ENCODE peak calls at places on chromosomes 11 and 22, in five cellular contexts. One of them, this sample, is unnamed.

GRCh38 chr11:67584205-67584880 is 731 bp downstream of the GSTP1 start:
- DNase-seq in astrocyte of the spinal cord: peak; percentile 48
- DNase-seq in CD4-positive, CD25-positive, alpha-beta regulatory T cell: no peak
- DNase-seq in CD8-positive, alpha-beta memory T cell: no peak
- DNase-seq in CD8-positive, alpha-beta T cell: peak; percentile 30
- DNase-seq in this sample: no peak

GRCh38 chr11:10331548-10332289 is 26.8 kb downstream of the ADM start:
- DNase-seq in astrocyte of the spinal cord: peak; percentile 47
- DNase-seq in CD4-positive, CD25-positive, alpha-beta regulatory T cell: no peak
- DNase-seq in CD8-positive, alpha-beta memory T cell: no peak
- DNase-seq in CD8-positive, alpha-beta T cell: no peak
- DNase-seq in this sample: no peak

GRCh38 chr11:3135491-3136440 is 29.3 kb downstream of the OSBPL5 start:
- DNase-seq in astrocyte of the spinal cord: no peak
- DNase-seq in CD4-positive, CD25-positive, alpha-beta regulatory T cell: no peak
- DNase-seq in CD8-positive, alpha-beta memory T cell: no peak
- DNase-seq in CD8-positive, alpha-beta T cell: no peak
- DNase-seq in this sample: no peak

GRCh38 chr11:44977493-44977984 is 26.9 kb upstream of the TP53I11 start:
- DNase-seq in astrocyte of the spinal cord: no peak
- DNase-seq in CD4-positive, CD25-positive, alpha-beta regulatory T cell: no peak
- DNase-seq in CD8-positive, alpha-beta memory T cell: no peak
- DNase-seq in CD8-positive, alpha-beta T cell: no peak
- DNase-seq in this sample: no peak

GRCh38 chr11:43579919-43580276 is 100.6 kb upstream of the HSD17B12 start:
- DNase-seq in astrocyte of the spinal cord: no peak
- DNase-seq in CD4-positive, CD25-positive, alpha-beta regulatory T cell: no peak
- DNase-seq in CD8-positive, alpha-beta memory T cell: no peak
- DNase-seq in CD8-positive, alpha-beta T cell: no peak
- DNase-seq in this sample: no peak

GRCh38 chr11:10581481-10582019 is 13.1 kb upstream of the LYVE1 start:
- DNase-seq in astrocyte of the spinal cord: no peak
- DNase-seq in CD4-positive, CD25-positive, alpha-beta regulatory T cell: no peak
- DNase-seq in CD8-positive, alpha-beta memory T cell: no peak
- DNase-seq in CD8-positive, alpha-beta T cell: no peak
- DNase-seq in this sample: no peak

GRCh38 chr11:933936-934335 is 8.3 kb downstream of the AP2A2 start:
- DNase-seq in astrocyte of the spinal cord: no peak
- DNase-seq in CD4-positive, CD25-positive, alpha-beta regulatory T cell: no peak
- DNase-seq in CD8-positive, alpha-beta memory T cell: no peak
- DNase-seq in CD8-positive, alpha-beta T cell: no peak
- DNase-seq in this sample: no peak

GRCh38 chr22:44026630-44027511 is 2.8 kb downstream of the PARVB start:
- DNase-seq in astrocyte of the spinal cord: peak; percentile 44
- DNase-seq in CD4-positive, CD25-positive, alpha-beta regulatory T cell: peak; percentile 57
- DNase-seq in CD8-positive, alpha-beta memory T cell: peak; percentile 59
- DNase-seq in CD8-positive, alpha-beta T cell: peak; percentile 81
- DNase-seq in this sample: peak; percentile 84

GRCh38 chr11:95584180-95584579 is 205.4 kb downstream of the FAM76B start:
- DNase-seq in astrocyte of the spinal cord: peak; percentile 20
- DNase-seq in CD4-positive, CD25-positive, alpha-beta regulatory T cell: no peak
- DNase-seq in CD8-positive, alpha-beta memory T cell: no peak
- DNase-seq in CD8-positive, alpha-beta T cell: no peak
- DNase-seq in this sample: no peak

GRCh38 chr11:73257342-73258103 is 14.6 kb upstream of the P2RY6 start:
- DNase-seq in astrocyte of the spinal cord: peak; percentile 94
- DNase-seq in CD4-positive, CD25-positive, alpha-beta regulatory T cell: no peak
- DNase-seq in CD8-positive, alpha-beta memory T cell: no peak
- DNase-seq in CD8-positive, alpha-beta T cell: no peak
- DNase-seq in this sample: peak; percentile 79

GRCh38 chr11:128407962-128408361 is 179.4 kb downstream of the ETS1 start:
- DNase-seq in astrocyte of the spinal cord: peak; percentile 16
- DNase-seq in CD4-positive, CD25-positive, alpha-beta regulatory T cell: no peak
- DNase-seq in CD8-positive, alpha-beta memory T cell: no peak
- DNase-seq in CD8-positive, alpha-beta T cell: no peak
- DNase-seq in this sample: peak; percentile 44

GRCh38 chr11:94767701-94768601 is at the start of gene AMOTL1:
- DNase-seq in astrocyte of the spinal cord: peak; percentile 89
- DNase-seq in CD4-positive, CD25-positive, alpha-beta regulatory T cell: no peak
- DNase-seq in CD8-positive, alpha-beta memory T cell: no peak
- DNase-seq in CD8-positive, alpha-beta T cell: peak; percentile 33
- DNase-seq in this sample: peak; percentile 84

GRCh38 chr22:27385261-27385998 is 416.1 kb downstream of the MN1 start:
- DNase-seq in astrocyte of the spinal cord: no peak
- DNase-seq in CD4-positive, CD25-positive, alpha-beta regulatory T cell: no peak
- DNase-seq in CD8-positive, alpha-beta memory T cell: no peak
- DNase-seq in CD8-positive, alpha-beta T cell: no peak
- DNase-seq in this sample: no peak

GRCh38 chr11:117862019-117862725 is 14.3 kb downstream of the FXYD6 start:
- DNase-seq in astrocyte of the spinal cord: no peak
- DNase-seq in CD4-positive, CD25-positive, alpha-beta regulatory T cell: no peak
- DNase-seq in CD8-positive, alpha-beta memory T cell: no peak
- DNase-seq in CD8-positive, alpha-beta T cell: no peak
- DNase-seq in this sample: no peak

GRCh38 chr11:108718466-108718865 is 53.6 kb downstream of the DDX10 start:
- DNase-seq in astrocyte of the spinal cord: no peak
- DNase-seq in CD4-positive, CD25-positive, alpha-beta regulatory T cell: no peak
- DNase-seq in CD8-positive, alpha-beta memory T cell: no peak
- DNase-seq in CD8-positive, alpha-beta T cell: no peak
- DNase-seq in this sample: no peak

GRCh38 chr11:73218830-73219215 is 742 bp downstream of the P2RY2 start:
- DNase-seq in astrocyte of the spinal cord: no peak
- DNase-seq in CD4-positive, CD25-positive, alpha-beta regulatory T cell: no peak
- DNase-seq in CD8-positive, alpha-beta memory T cell: no peak
- DNase-seq in CD8-positive, alpha-beta T cell: no peak
- DNase-seq in this sample: no peak

GRCh38 chr11:3129181-3129590 is 35.9 kb downstream of the OSBPL5 start:
- DNase-seq in astrocyte of the spinal cord: no peak
- DNase-seq in CD4-positive, CD25-positive, alpha-beta regulatory T cell: no peak
- DNase-seq in CD8-positive, alpha-beta memory T cell: no peak
- DNase-seq in CD8-positive, alpha-beta T cell: no peak
- DNase-seq in this sample: no peak

GRCh38 chr11:6259638-6260019 is at the start of gene CCKBR:
- DNase-seq in astrocyte of the spinal cord: no peak
- DNase-seq in CD4-positive, CD25-positive, alpha-beta regulatory T cell: peak; percentile 18
- DNase-seq in CD8-positive, alpha-beta memory T cell: peak; percentile 12
- DNase-seq in CD8-positive, alpha-beta T cell: peak; percentile 32
- DNase-seq in this sample: no peak

GRCh38 chr11:64000026-64000739 is 13.9 kb downstream of the OTUB1 start:
- DNase-seq in astrocyte of the spinal cord: peak; percentile 65
- DNase-seq in CD4-positive, CD25-positive, alpha-beta regulatory T cell: peak; percentile 72
- DNase-seq in CD8-positive, alpha-beta memory T cell: peak; percentile 67
- DNase-seq in CD8-positive, alpha-beta T cell: peak; percentile 70
- DNase-seq in this sample: peak; percentile 33

GRCh38 chr22:42277988-42278776 is 7.7 kb upstream of the TCF20 start:
- DNase-seq in astrocyte of the spinal cord: no peak
- DNase-seq in CD4-positive, CD25-positive, alpha-beta regulatory T cell: no peak
- DNase-seq in CD8-positive, alpha-beta memory T cell: no peak
- DNase-seq in CD8-positive, alpha-beta T cell: no peak
- DNase-seq in this sample: no peak

GRCh38 chr22:50261615-50262459 is at the start of gene MAPK12:
- DNase-seq in astrocyte of the spinal cord: no peak
- DNase-seq in CD4-positive, CD25-positive, alpha-beta regulatory T cell: no peak
- DNase-seq in CD8-positive, alpha-beta memory T cell: no peak
- DNase-seq in CD8-positive, alpha-beta T cell: no peak
- DNase-seq in this sample: no peak

GRCh38 chr11:28963189-28963588 is 855.0 kb downstream of the METTL15 start:
- DNase-seq in astrocyte of the spinal cord: peak; percentile 22
- DNase-seq in CD4-positive, CD25-positive, alpha-beta regulatory T cell: no peak
- DNase-seq in CD8-positive, alpha-beta memory T cell: no peak
- DNase-seq in CD8-positive, alpha-beta T cell: no peak
- DNase-seq in this sample: no peak

GRCh38 chr11:19868281-19868821 is 155.7 kb downstream of the NAV2 start:
- DNase-seq in astrocyte of the spinal cord: peak; percentile 75
- DNase-seq in CD4-positive, CD25-positive, alpha-beta regulatory T cell: no peak
- DNase-seq in CD8-positive, alpha-beta memory T cell: no peak
- DNase-seq in CD8-positive, alpha-beta T cell: no peak
- DNase-seq in this sample: peak; percentile 65

GRCh38 chr22:46452195-46453005 is 85.0 kb downstream of the CELSR1 start:
- DNase-seq in astrocyte of the spinal cord: no peak
- DNase-seq in CD4-positive, CD25-positive, alpha-beta regulatory T cell: no peak
- DNase-seq in CD8-positive, alpha-beta memory T cell: no peak
- DNase-seq in CD8-positive, alpha-beta T cell: no peak
- DNase-seq in this sample: no peak

GRCh38 chr11:112524808-112525207 is 264.1 kb upstream of the PLET1 start:
- DNase-seq in astrocyte of the spinal cord: no peak
- DNase-seq in CD4-positive, CD25-positive, alpha-beta regulatory T cell: no peak
- DNase-seq in CD8-positive, alpha-beta memory T cell: no peak
- DNase-seq in CD8-positive, alpha-beta T cell: no peak
- DNase-seq in this sample: no peak

GRCh38 chr11:58926695-58927094 is 12.6 kb upstream of the GLYATL1 start:
- DNase-seq in astrocyte of the spinal cord: peak; percentile 60
- DNase-seq in CD4-positive, CD25-positive, alpha-beta regulatory T cell: no peak
- DNase-seq in CD8-positive, alpha-beta memory T cell: no peak
- DNase-seq in CD8-positive, alpha-beta T cell: no peak
- DNase-seq in this sample: no peak

GRCh38 chr11:78722786-78723185 is 148.1 kb upstream of the NARS2 start:
- DNase-seq in astrocyte of the spinal cord: peak; percentile 48
- DNase-seq in CD4-positive, CD25-positive, alpha-beta regulatory T cell: no peak
- DNase-seq in CD8-positive, alpha-beta memory T cell: no peak
- DNase-seq in CD8-positive, alpha-beta T cell: no peak
- DNase-seq in this sample: no peak

GRCh38 chr11:115458877-115459276 is 45.3 kb downstream of the CADM1 start:
- DNase-seq in astrocyte of the spinal cord: no peak
- DNase-seq in CD4-positive, CD25-positive, alpha-beta regulatory T cell: no peak
- DNase-seq in CD8-positive, alpha-beta memory T cell: no peak
- DNase-seq in CD8-positive, alpha-beta T cell: no peak
- DNase-seq in this sample: no peak

GRCh38 chr11:73808052-73808451 is 20.4 kb downstream of the MRPL48 start:
- DNase-seq in astrocyte of the spinal cord: no peak
- DNase-seq in CD4-positive, CD25-positive, alpha-beta regulatory T cell: no peak
- DNase-seq in CD8-positive, alpha-beta memory T cell: no peak
- DNase-seq in CD8-positive, alpha-beta T cell: no peak
- DNase-seq in this sample: no peak

GRCh38 chr11:61297741-61298140 is 2.6 kb upstream of the VWCE start:
- DNase-seq in astrocyte of the spinal cord: peak; percentile 97
- DNase-seq in CD4-positive, CD25-positive, alpha-beta regulatory T cell: no peak
- DNase-seq in CD8-positive, alpha-beta memory T cell: no peak
- DNase-seq in CD8-positive, alpha-beta T cell: no peak
- DNase-seq in this sample: peak; percentile 92

GRCh38 chr22:47420211-47420610 is 657.8 kb downstream of the TBC1D22A start:
- DNase-seq in astrocyte of the spinal cord: no peak
- DNase-seq in CD4-positive, CD25-positive, alpha-beta regulatory T cell: no peak
- DNase-seq in CD8-positive, alpha-beta memory T cell: no peak
- DNase-seq in CD8-positive, alpha-beta T cell: no peak
- DNase-seq in this sample: no peak

GRCh38 chr11:68334923-68335322 is 22.5 kb downstream of the LRP5 start:
- DNase-seq in astrocyte of the spinal cord: no peak
- DNase-seq in CD4-positive, CD25-positive, alpha-beta regulatory T cell: no peak
- DNase-seq in CD8-positive, alpha-beta memory T cell: no peak
- DNase-seq in CD8-positive, alpha-beta T cell: no peak
- DNase-seq in this sample: no peak

DNA sequence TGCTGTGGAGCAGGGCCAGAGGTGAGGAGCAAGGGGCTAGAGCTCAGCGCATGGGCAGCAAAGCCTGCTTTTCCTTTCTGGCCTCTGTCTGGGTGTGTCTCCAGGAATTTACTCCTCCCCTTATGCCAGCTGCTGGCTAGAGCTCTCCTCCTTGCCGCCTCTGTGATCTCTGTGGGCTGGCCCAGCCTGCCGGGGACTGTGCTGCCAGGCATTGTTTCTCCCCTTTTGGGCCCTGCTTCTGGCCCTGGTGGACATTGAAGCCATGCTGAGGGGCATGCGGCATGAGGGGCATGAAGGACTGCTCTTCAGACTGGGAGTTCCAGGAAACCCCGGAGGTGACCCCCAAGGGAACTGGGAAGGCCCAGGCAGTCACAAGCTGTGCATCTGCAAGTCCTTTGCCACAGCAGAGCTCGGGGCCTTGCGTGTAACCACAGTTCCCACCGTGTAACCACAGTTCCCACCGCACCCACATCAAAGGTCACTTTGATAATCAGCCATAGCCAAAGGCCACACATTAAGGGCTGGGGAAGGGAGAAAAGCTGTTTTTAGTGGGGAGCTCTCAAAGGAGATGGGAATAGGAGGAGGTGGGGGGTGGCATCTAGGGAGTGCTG is 62.1 kb downstream of the PPFIBP2 start:
- DNase-seq in astrocyte of the spinal cord: no peak
- DNase-seq in CD4-positive, CD25-positive, alpha-beta regulatory T cell: no peak
- DNase-seq in CD8-positive, alpha-beta memory T cell: no peak
- DNase-seq in CD8-positive, alpha-beta T cell: no peak
- DNase-seq in this sample: no peak
- H3K4me3 ChIP-seq in astrocyte of the spinal cord: no peak overlapping the region
- H3K4me3 ChIP-seq in CD4-positive, CD25-positive, alpha-beta regulatory T cell: no peak overlapping the region
- H3K4me3 ChIP-seq in CD8-positive, alpha-beta memory T cell: no peak overlapping the region
- H3K4me3 ChIP-seq in CD8-positive, alpha-beta T cell: no peak overlapping the region
- H3K4me3 ChIP-seq in this sample: no peak overlapping the region

GRCh38 chr11:47318166-47318565 is 34.3 kb downstream of the MYBPC3 start:
- DNase-seq in astrocyte of the spinal cord: no peak
- DNase-seq in CD4-positive, CD25-positive, alpha-beta regulatory T cell: no peak
- DNase-seq in CD8-positive, alpha-beta memory T cell: no peak
- DNase-seq in CD8-positive, alpha-beta T cell: no peak
- DNase-seq in this sample: no peak
- H3K4me3 ChIP-seq in astrocyte of the spinal cord: no peak overlapping the region
- H3K4me3 ChIP-seq in CD4-positive, CD25-positive, alpha-beta regulatory T cell: no peak overlapping the region
- H3K4me3 ChIP-seq in CD8-positive, alpha-beta memory T cell: no peak overlapping the region
- H3K4me3 ChIP-seq in CD8-positive, alpha-beta T cell: no peak overlapping the region
- H3K4me3 ChIP-seq in this sample: no peak overlapping the region

GRCh38 chr22:36472689-36473088 is 8.8 kb downstream of the TXN2 start:
- DNase-seq in astrocyte of the spinal cord: no peak
- DNase-seq in CD4-positive, CD25-positive, alpha-beta regulatory T cell: no peak
- DNase-seq in CD8-positive, alpha-beta memory T cell: no peak
- DNase-seq in CD8-positive, alpha-beta T cell: no peak
- DNase-seq in this sample: no peak

GRCh38 chr22:36470994-36471331 is 10.5 kb downstream of the TXN2 start:
- DNase-seq in astrocyte of the spinal cord: peak; percentile 80
- DNase-seq in CD4-positive, CD25-positive, alpha-beta regulatory T cell: no peak
- DNase-seq in CD8-positive, alpha-beta memory T cell: no peak
- DNase-seq in CD8-positive, alpha-beta T cell: no peak
- DNase-seq in this sample: peak; percentile 43

GRCh38 chr22:36470162-36470993 is 11.1 kb downstream of the TXN2 start:
- DNase-seq in astrocyte of the spinal cord: peak; percentile 90
- DNase-seq in CD4-positive, CD25-positive, alpha-beta regulatory T cell: peak; percentile 90
- DNase-seq in CD8-positive, alpha-beta memory T cell: peak; percentile 72
- DNase-seq in CD8-positive, alpha-beta T cell: peak; percentile 83
- DNase-seq in this sample: peak; percentile 85

GRCh38 chr22:36469094-36469710 is 12.2 kb downstream of the TXN2 start:
- DNase-seq in astrocyte of the spinal cord: peak; percentile 21
- DNase-seq in CD4-positive, CD25-positive, alpha-beta regulatory T cell: no peak
- DNase-seq in CD8-positive, alpha-beta memory T cell: no peak
- DNase-seq in CD8-positive, alpha-beta T cell: no peak
- DNase-seq in this sample: no peak

GRCh38 chr22:36471341-36471821 is 10.1 kb downstream of the TXN2 start:
- DNase-seq in astrocyte of the spinal cord: peak; percentile 57
- DNase-seq in CD4-positive, CD25-positive, alpha-beta regulatory T cell: no peak
- DNase-seq in CD8-positive, alpha-beta memory T cell: no peak
- DNase-seq in CD8-positive, alpha-beta T cell: no peak
- DNase-seq in this sample: peak; percentile 59
- H3K4me3 ChIP-seq in astrocyte of the spinal cord: no peak overlapping the region
- H3K4me3 ChIP-seq in CD4-positive, CD25-positive, alpha-beta regulatory T cell: no peak overlapping the region
- H3K4me3 ChIP-seq in CD8-positive, alpha-beta memory T cell: no peak overlapping the region
- H3K4me3 ChIP-seq in CD8-positive, alpha-beta T cell: no peak overlapping the region
- H3K4me3 ChIP-seq in this sample: no peak overlapping the region

DNA sequence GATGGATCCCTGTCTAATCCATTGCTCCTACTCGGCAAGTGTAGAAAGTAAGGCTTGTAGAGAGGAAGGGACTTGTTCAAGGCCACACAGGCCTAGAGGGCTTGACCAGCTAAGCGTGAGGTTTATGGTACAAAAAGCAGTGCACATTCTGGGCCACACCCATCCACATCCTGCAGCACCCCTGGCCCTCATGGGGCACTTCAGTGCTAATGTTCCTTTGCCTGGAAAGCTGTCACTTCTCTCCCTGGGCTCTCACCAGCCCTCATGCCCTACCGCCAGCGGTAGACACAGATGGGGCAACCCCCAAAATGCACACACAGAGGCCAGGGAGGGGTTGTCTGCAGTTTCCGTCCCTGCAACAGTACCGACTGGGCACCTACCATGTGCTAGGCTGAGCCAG is 7.1 kb upstream of the MGAT3 start:
- DNase-seq in astrocyte of the spinal cord: no peak
- DNase-seq in CD4-positive, CD25-positive, alpha-beta regulatory T cell: no peak
- DNase-seq in CD8-positive, alpha-beta memory T cell: no peak
- DNase-seq in CD8-positive, alpha-beta T cell: no peak
- DNase-seq in this sample: no peak
- H3K4me3 ChIP-seq in astrocyte of the spinal cord: no peak overlapping the region
- H3K4me3 ChIP-seq in CD4-positive, CD25-positive, alpha-beta regulatory T cell: no peak overlapping the region
- H3K4me3 ChIP-seq in CD8-positive, alpha-beta memory T cell: no peak overlapping the region
- H3K4me3 ChIP-seq in CD8-positive, alpha-beta T cell: no peak overlapping the region
- H3K4me3 ChIP-seq in this sample: no peak overlapping the region